ENCODE peak calls at places on chromosomes 12 and 14, in seven cellular contexts. O is amniotic epithelial cell; P is ACHN; B is NT2/D1; F is naive thymus-derived CD4-positive, alpha-beta T cell; N is ovary; E is NCI-H187. R is an unnamed sample.

GRCh38 chr12:126747530-126748149 is 1519.3 kb upstream of the TMEM132C start:
- DNase-seq in O (no peak), P (peak; percentile 41), B (peak; percentile 30), F (peak; percentile 51), N (no peak), E (no peak), R (peak; percentile 10)

GRCh38 chr14:60245316-60246177 is 3.5 kb upstream of the PPM1A start:
- DNase-seq in O (no peak), P (no peak), B (no peak), F (no peak), N (no peak), E (no peak), R (no peak)

GRCh38 chr12:124480469-124481256 is 86.7 kb downstream of the NCOR2 start:
- DNase-seq in O (peak; percentile 88), P (no peak), B (no peak), F (no peak), N (peak; percentile 89), E (no peak), R (peak; percentile 41)

GRCh38 chr14:22780941-22781605 is 14.6 kb downstream of the OXA1L start:
- DNase-seq in O (peak; percentile 20), P (no peak), B (no peak), F (no peak), N (no peak), E (no peak), R (no peak)

GRCh38 chr12:98901189-98901588 is 256.1 kb downstream of the APAF1 start:
- DNase-seq in O (no peak), P (peak; percentile 14), B (no peak), F (no peak), N (no peak), E (no peak), R (no peak)

GRCh38 chr12:754871-755562 is 2.6 kb downstream of the WNK1 start:
- DNase-seq in O (peak; percentile 80), P (peak; percentile 82), B (no peak), F (peak; percentile 56), N (no peak), E (no peak), R (peak; percentile 67)

GRCh38 chr14:52021971-52022600 is 32.7 kb downstream of the RTRAF start:
- DNase-seq in O (no peak), P (no peak), B (no peak), F (no peak), N (no peak), E (no peak), R (no peak)

GRCh38 chr12:111953455-111953854 is 59.5 kb downstream of the TMEM116 start:
- DNase-seq in O (peak; percentile 71), P (no peak), B (no peak), F (no peak), N (no peak), E (no peak), R (no peak)

GRCh38 chr14:66003082-66003740 is 483.0 kb upstream of the CCDC196 start:
- DNase-seq in O (no peak), P (no peak), B (no peak), F (no peak), N (no peak), E (no peak), R (no peak)

GRCh38 chr14:55546212-55546874 is 33.7 kb upstream of the KTN1 start:
- DNase-seq in O (no peak), P (no peak), B (no peak), F (no peak), N (no peak), E (no peak), R (no peak)

GRCh38 chr12:85948340-85948739 is 74.2 kb downstream of the NTS start:
- DNase-seq in O (no peak), P (no peak), B (no peak), F (no peak), N (no peak), E (no peak), R (no peak)

GRCh38 chr12:116838395-116838794 is 42.8 kb downstream of the HRK start:
- DNase-seq in O (no peak), P (no peak), B (no peak), F (no peak), N (no peak), E (no peak), R (no peak)

GRCh38 chr14:77498984-77499527 is 440 bp upstream of the ISM2 start:
- DNase-seq in O (no peak), P (no peak), B (no peak), F (no peak), N (no peak), E (no peak), R (no peak)

GRCh38 chr12:31849090-31849687 is 110.0 kb upstream of the RESF1 start:
- DNase-seq in O (peak; percentile 61), P (peak; percentile 31), B (no peak), F (no peak), N (no peak), E (no peak), R (no peak)

GRCh38 chr14:26389646-26390508 is 208.0 kb downstream of the NOVA1 start:
- DNase-seq in O (no peak), P (peak; percentile 5), B (no peak), F (no peak), N (no peak), E (no peak), R (no peak)

GRCh38 chr14:65840118-65840751 is 427.7 kb downstream of the FUT8 start:
- DNase-seq in O (no peak), P (no peak), B (no peak), F (no peak), N (no peak), E (peak; percentile 91), R (no peak)

GRCh38 chr12:113399490-113399889 is 4.2 kb downstream of the SDS start:
- DNase-seq in O (no peak), P (no peak), B (no peak), F (no peak), N (no peak), E (no peak), R (no peak)

GRCh38 chr14:64706552-64707193 is 2.4 kb downstream of the PLEKHG3 start:
- DNase-seq in O (peak; percentile 73), P (no peak), B (no peak), F (no peak), N (peak; percentile 77), E (no peak), R (no peak)

GRCh38 chr12:46983959-46984833 is 95.2 kb upstream of the PCED1B start:
- DNase-seq in O (peak; percentile 80), P (peak; percentile 74), B (peak; percentile 49), F (peak; percentile 54), N (no peak), E (no peak), R (peak; percentile 34)

GRCh38 chr14:40280652-40281051 is 848.4 kb upstream of the FBXO33 start:
- DNase-seq in O (no peak), P (no peak), B (no peak), F (no peak), N (no peak), E (no peak), R (no peak)

GRCh38 chr12:1575287-1575798 is 19.0 kb downstream of the FBXL14 start:
- DNase-seq in O (peak; percentile 63), P (no peak), B (no peak), F (no peak), N (peak; percentile 71), E (no peak), R (no peak)